ENCODE peak calls at places on chromosomes 6 and 20, in eight cellular contexts. Q, R, V, N, Y, L, P and A are unnamed samples.

GRCh38 chr20:45339084-45339483 is 9.1 kb downstream of the SDC4 start:
- DNase-seq in L (no peak), Q (no peak), Y (no peak), V (no peak), P (no peak), R (no peak), N (no peak), A (no peak)

GRCh38 chr6:18307006-18307405 is 42.7 kb upstream of the DEK start:
- DNase-seq in N (no peak), L (no peak), R (no peak), Y (peak; percentile 30), P (no peak), Q (no peak), V (no peak), A (no peak)

GRCh38 chr20:884983-885952 is 30.9 kb downstream of the ANGPT4 start:
- DNase-seq in V (peak; percentile 36), N (peak; percentile 76), Q (no peak), P (no peak), L (no peak), R (no peak), Y (peak; percentile 50), A (peak; percentile 18)

GRCh38 chr6:87583822-87584221 is 6.0 kb downstream of the RARS2 start:
- DNase-seq in Q (no peak), V (no peak), Y (no peak), N (no peak), P (no peak), L (no peak), R (no peak), A (no peak)

GRCh38 chr6:90350689-90351554 is 54.3 kb upstream of the BACH2 start:
- DNase-seq in N (no peak), L (no peak), R (no peak), Y (no peak), V (no peak), Q (no peak), P (no peak), A (peak; percentile 63)

GRCh38 chr6:5214570-5215052 is 46.1 kb downstream of the LYRM4 start:
- DNase-seq in Y (peak; percentile 63), Q (peak; percentile 78), P (peak; percentile 28), V (peak; percentile 58), N (peak; percentile 81), R (peak; percentile 54), L (no peak), A (peak; percentile 47)

GRCh38 chr6:8940356-8940755 is 505.0 kb upstream of the SLC35B3 start:
- DNase-seq in P (no peak), N (no peak), Q (no peak), L (no peak), V (peak; percentile 37), R (no peak), Y (no peak), A (no peak)

GRCh38 chr6:29763491-29764289 is 40.5 kb downstream of the HLA-F start:
- DNase-seq in N (no peak), P (no peak), Y (peak; percentile 92), R (no peak), V (peak; percentile 73), L (no peak), Q (peak; percentile 52), A (peak; percentile 55)

GRCh38 chr6:143236151-143236788 is 175.6 kb downstream of the AIG1 start:
- DNase-seq in P (no peak), Q (peak; percentile 69), V (peak; percentile 44), L (no peak), N (no peak), Y (peak; percentile 8), R (no peak), A (no peak)

GRCh38 chr6:114218831-114219230 is 124.0 kb downstream of the HS3ST5 start:
- DNase-seq in N (no peak), V (no peak), Y (no peak), R (no peak), Q (no peak), P (no peak), L (no peak), A (no peak)

GRCh38 chr20:598133-598881 is 11.8 kb downstream of the TCF15 start:
- DNase-seq in V (no peak), N (no peak), R (no peak), Y (no peak), P (no peak), Q (no peak), L (no peak), A (no peak)

GRCh38 chr6:30711758-30712380 is 5.2 kb downstream of the MDC1 start:
- DNase-seq in V (no peak), Y (no peak), L (peak; percentile 63), R (no peak), Q (no peak), N (no peak), P (no peak), A (no peak)

GRCh38 chr6:149925974-149926777 is 3.3 kb upstream of the RAET1G start:
- DNase-seq in R (peak; percentile 29), P (peak; percentile 91), Q (peak; percentile 54), N (peak; percentile 93), Y (peak; percentile 83), L (no peak), V (peak; percentile 80), A (peak; percentile 93)

GRCh38 chr6:100988391-100988999 is 107.4 kb upstream of the ASCC3 start:
- DNase-seq in R (no peak), N (no peak), Y (no peak), P (no peak), Q (no peak), L (no peak), V (peak; percentile 66), A (no peak)

GRCh38 chr6:166629628-166630027 is 2.6 kb upstream of the RPS6KA2 start:
- DNase-seq in Y (peak; percentile 61), V (no peak), R (no peak), Q (no peak), P (no peak), N (no peak), L (no peak), A (no peak)

GRCh38 chr6:39903656-39904055 is 30.6 kb downstream of the MOCS1 start:
- DNase-seq in Q (no peak), Y (no peak), P (no peak), V (no peak), N (no peak), R (no peak), L (no peak), A (no peak)

GRCh38 chr6:139752086-139752485 is 377.6 kb upstream of the CITED2 start:
- DNase-seq in Y (no peak), N (no peak), L (no peak), P (no peak), Q (no peak), V (no peak), R (no peak), A (no peak)

GRCh38 chr6:68958327-68958726 is 323.2 kb downstream of the ADGRB3 start:
- DNase-seq in L (no peak), V (peak; percentile 15), Q (no peak), Y (peak; percentile 26), P (no peak), R (no peak), N (no peak), A (no peak)

GRCh38 chr6:115843945-115844344 is 216.7 kb downstream of the FRK start:
- DNase-seq in R (no peak), L (no peak), P (no peak), Y (no peak), V (no peak), Q (no peak), N (no peak), A (no peak)

GRCh38 chr6:115842338-115842737 is 218.4 kb downstream of the FRK start:
- DNase-seq in V (no peak), Q (no peak), P (no peak), Y (no peak), L (no peak), N (no peak), R (no peak), A (no peak)

DNA sequence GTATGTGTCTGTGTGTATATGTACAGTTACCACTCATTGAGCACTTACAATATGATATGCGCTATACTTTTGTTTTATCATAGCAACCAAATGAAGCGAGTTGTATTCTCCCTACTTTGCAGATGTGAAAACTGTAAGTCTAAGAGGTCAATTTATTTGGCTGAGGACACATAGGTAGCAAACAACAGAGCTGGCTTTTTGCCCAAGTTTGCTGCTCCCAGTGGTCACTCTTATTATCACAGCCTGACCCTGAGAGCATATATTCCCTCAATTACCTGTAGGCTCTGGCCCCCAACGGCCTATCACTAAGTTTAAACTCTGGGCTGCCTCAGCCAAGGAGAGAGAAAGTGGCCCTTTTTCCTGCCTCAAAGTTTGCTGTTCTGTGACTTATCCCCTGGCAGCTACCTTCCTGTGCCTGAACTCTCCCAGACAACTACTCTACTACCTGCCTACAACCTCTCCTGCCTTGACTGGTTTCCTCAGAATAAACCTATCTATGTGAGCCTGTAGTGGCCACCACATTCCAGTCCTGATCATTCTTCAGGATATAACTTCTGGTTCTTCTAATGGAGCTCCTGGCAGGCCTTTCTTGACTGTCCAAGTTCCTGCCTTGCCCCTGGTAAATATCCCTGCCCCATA is 221.8 kb downstream of the FRK start:
- DNase-seq in Q (peak; percentile 26), Y (peak; percentile 36), R (no peak), P (peak; percentile 61), V (peak; percentile 66), L (peak; percentile 49), N (peak; percentile 47), A (peak; percentile 17)
- TF ChIP-seq CTCF in Q (peak; percentile 62), Y (peak; percentile 38), R (peak; percentile 55), P (peak; percentile 62), V (peak; percentile 68), L (peak; percentile 37), N (peak; percentile 61), A (peak; percentile 46)

GRCh38 chr6:137443901-137444300 is 50.3 kb downstream of the OLIG3 start:
- DNase-seq in R (no peak), V (no peak), Q (no peak), L (no peak), N (no peak), P (no peak), Y (peak; percentile 4), A (no peak)
- TF ChIP-seq CTCF in R (no peak), V (no peak), Q (no peak), L (no peak), N (no peak), P (no peak), Y (peak; percentile 11), A (no peak)

GRCh38 chr20:15756001-15756400 is 817.2 kb downstream of the KIF16B start:
- DNase-seq in N (no peak), L (no peak), R (no peak), Y (no peak), P (no peak), V (no peak), Q (no peak), A (no peak)

GRCh38 chr20:15760217-15760567 is 813.1 kb downstream of the KIF16B start:
- DNase-seq in R (no peak), N (no peak), L (no peak), Y (no peak), P (no peak), V (no peak), Q (no peak), A (no peak)

GRCh38 chr20:15756401-15756800 is 816.8 kb downstream of the KIF16B start:
- DNase-seq in L (no peak), N (no peak), Q (no peak), Y (no peak), P (no peak), V (no peak), R (no peak), A (no peak)

GRCh38 chr20:15763344-15763743 is 809.9 kb downstream of the KIF16B start:
- DNase-seq in Q (no peak), L (no peak), P (no peak), Y (peak; percentile 36), R (no peak), V (peak; percentile 87), N (no peak), A (no peak)

GRCh38 chr20:15759546-15760216 is 813.6 kb downstream of the KIF16B start:
- DNase-seq in Y (peak; percentile 9), Q (peak; percentile 32), L (no peak), P (no peak), V (peak; percentile 31), R (no peak), N (no peak), A (no peak)
- TF ChIP-seq CTCF in Y (no peak), Q (no peak), L (no peak), P (no peak), V (peak; percentile 26), R (no peak), N (no peak), A (no peak)

GRCh38 chr20:2387580-2387979 is 6.9 kb downstream of the TGM6 start:
- DNase-seq in Q (no peak), N (no peak), Y (no peak), V (no peak), L (no peak), P (no peak), R (no peak), A (no peak)
- TF ChIP-seq CTCF in Q (no peak), N (peak; percentile 5), Y (no peak), V (peak; percentile 25), L (no peak), P (no peak), R (no peak), A (peak; percentile 20)